ENCODE peak calls at places on chromosomes 5 and 9, in nine cellular contexts. One of them, this sample, is unnamed.
A peak's percentile ranks its signal among the peaks of the same experiment; 100 is the strongest.

GRCh38 chr9:81690251-81690851 is 1.0 kb upstream of the TLE1 start:
- DNase-seq in ovary: peak; percentile 64
- DNase-seq in epithelial cell of proximal tubule: no peak
- DNase-seq in transverse colon: peak; percentile 80
- DNase-seq in fibroblast of mammary gland: peak; percentile 45
- DNase-seq in colonic mucosa: peak; percentile 88
- DNase-seq in BJ: no peak
- DNase-seq in cardiac muscle cell: no peak
- DNase-seq in breast epithelium: peak; percentile 71
- DNase-seq in this sample: peak; percentile 62

GRCh38 chr5:176744584-176744965 is 65.8 kb upstream of the UNC5A start:
- DNase-seq in breast epithelium: no peak
- DNase-seq in fibroblast of mammary gland: peak; percentile 3
- DNase-seq in colonic mucosa: peak; percentile 9
- DNase-seq in ovary: no peak
- DNase-seq in epithelial cell of proximal tubule: no peak
- DNase-seq in BJ: no peak
- DNase-seq in transverse colon: no peak
- DNase-seq in cardiac muscle cell: no peak
- DNase-seq in this sample: peak; percentile 3

GRCh38 chr5:118980017-118980416 is 8.3 kb downstream of the DTWD2 start:
- DNase-seq in colonic mucosa: no peak
- DNase-seq in fibroblast of mammary gland: no peak
- DNase-seq in cardiac muscle cell: no peak
- DNase-seq in BJ: no peak
- DNase-seq in transverse colon: no peak
- DNase-seq in ovary: no peak
- DNase-seq in breast epithelium: no peak
- DNase-seq in epithelial cell of proximal tubule: no peak
- DNase-seq in this sample: no peak

GRCh38 chr5:145237843-145238242 is 597.3 kb downstream of the PRELID2 start:
- DNase-seq in transverse colon: peak; percentile 22
- DNase-seq in colonic mucosa: peak; percentile 47
- DNase-seq in BJ: no peak
- DNase-seq in breast epithelium: no peak
- DNase-seq in ovary: no peak
- DNase-seq in fibroblast of mammary gland: peak; percentile 55
- DNase-seq in epithelial cell of proximal tubule: no peak
- DNase-seq in cardiac muscle cell: peak; percentile 86
- DNase-seq in this sample: peak; percentile 85

GRCh38 chr5:148976569-148977321 is 86.1 kb downstream of the SH3TC2 start:
- DNase-seq in ovary: no peak
- DNase-seq in BJ: peak; percentile 85
- DNase-seq in breast epithelium: no peak
- DNase-seq in epithelial cell of proximal tubule: no peak
- DNase-seq in transverse colon: no peak
- DNase-seq in fibroblast of mammary gland: peak; percentile 69
- DNase-seq in colonic mucosa: no peak
- DNase-seq in cardiac muscle cell: no peak
- DNase-seq in this sample: no peak

GRCh38 chr9:27861887-27862286 is 288.6 kb upstream of the C9orf72 start:
- DNase-seq in transverse colon: no peak
- DNase-seq in BJ: no peak
- DNase-seq in cardiac muscle cell: no peak
- DNase-seq in fibroblast of mammary gland: no peak
- DNase-seq in epithelial cell of proximal tubule: no peak
- DNase-seq in colonic mucosa: no peak
- DNase-seq in ovary: no peak
- DNase-seq in breast epithelium: no peak
- DNase-seq in this sample: peak; percentile 36

GRCh38 chr5:179612577-179613459 is 10.7 kb downstream of the HNRNPH1 start:
- DNase-seq in BJ: no peak
- DNase-seq in breast epithelium: no peak
- DNase-seq in cardiac muscle cell: no peak
- DNase-seq in fibroblast of mammary gland: no peak
- DNase-seq in epithelial cell of proximal tubule: no peak
- DNase-seq in transverse colon: no peak
- DNase-seq in ovary: peak; percentile 29
- DNase-seq in colonic mucosa: no peak
- DNase-seq in this sample: no peak

GRCh38 chr5:15243301-15244020 is 256.5 kb upstream of the FBXL7 start:
- DNase-seq in epithelial cell of proximal tubule: no peak
- DNase-seq in transverse colon: no peak
- DNase-seq in cardiac muscle cell: no peak
- DNase-seq in ovary: no peak
- DNase-seq in fibroblast of mammary gland: peak; percentile 18
- DNase-seq in colonic mucosa: no peak
- DNase-seq in BJ: no peak
- DNase-seq in breast epithelium: no peak
- DNase-seq in this sample: no peak

GRCh38 chr9:124212381-124213050 is 45.2 kb upstream of the NEK6 start:
- DNase-seq in epithelial cell of proximal tubule: no peak
- DNase-seq in breast epithelium: peak; percentile 7
- DNase-seq in cardiac muscle cell: no peak
- DNase-seq in fibroblast of mammary gland: peak; percentile 81
- DNase-seq in transverse colon: no peak
- DNase-seq in ovary: no peak
- DNase-seq in colonic mucosa: no peak
- DNase-seq in BJ: peak; percentile 38
- DNase-seq in this sample: peak; percentile 53

GRCh38 chr5:91419571-91420537 is 36.7 kb upstream of the ARRDC3 start:
- DNase-seq in ovary: peak; percentile 52
- DNase-seq in cardiac muscle cell: peak; percentile 75
- DNase-seq in fibroblast of mammary gland: peak; percentile 67
- DNase-seq in colonic mucosa: peak; percentile 74
- DNase-seq in breast epithelium: peak; percentile 60
- DNase-seq in epithelial cell of proximal tubule: no peak
- DNase-seq in transverse colon: peak; percentile 77
- DNase-seq in BJ: no peak
- DNase-seq in this sample: peak; percentile 77

GRCh38 chr5:10825897-10826644 is 65.0 kb upstream of the DAP start:
- DNase-seq in fibroblast of mammary gland: no peak
- DNase-seq in colonic mucosa: no peak
- DNase-seq in transverse colon: no peak
- DNase-seq in breast epithelium: no peak
- DNase-seq in ovary: no peak
- DNase-seq in BJ: no peak
- DNase-seq in epithelial cell of proximal tubule: no peak
- DNase-seq in cardiac muscle cell: no peak
- DNase-seq in this sample: no peak

GRCh38 chr5:133712562-133712961 is 100.2 kb upstream of the FSTL4 start:
- DNase-seq in transverse colon: no peak
- DNase-seq in breast epithelium: no peak
- DNase-seq in BJ: no peak
- DNase-seq in fibroblast of mammary gland: no peak
- DNase-seq in cardiac muscle cell: no peak
- DNase-seq in epithelial cell of proximal tubule: no peak
- DNase-seq in colonic mucosa: no peak
- DNase-seq in ovary: no peak
- DNase-seq in this sample: no peak

GRCh38 chr5:133706732-133707430 is 94.5 kb upstream of the FSTL4 start:
- DNase-seq in cardiac muscle cell: no peak
- DNase-seq in breast epithelium: no peak
- DNase-seq in fibroblast of mammary gland: peak; percentile 11
- DNase-seq in BJ: no peak
- DNase-seq in epithelial cell of proximal tubule: no peak
- DNase-seq in colonic mucosa: no peak
- DNase-seq in transverse colon: no peak
- DNase-seq in ovary: no peak
- DNase-seq in this sample: no peak

GRCh38 chr5:133708451-133708850 is 96.1 kb upstream of the FSTL4 start:
- DNase-seq in cardiac muscle cell: no peak
- DNase-seq in transverse colon: no peak
- DNase-seq in epithelial cell of proximal tubule: peak; percentile 10
- DNase-seq in fibroblast of mammary gland: no peak
- DNase-seq in colonic mucosa: no peak
- DNase-seq in breast epithelium: no peak
- DNase-seq in ovary: no peak
- DNase-seq in BJ: no peak
- DNase-seq in this sample: no peak

GRCh38 chr5:133707629-133708028 is 95.3 kb upstream of the FSTL4 start:
- DNase-seq in breast epithelium: no peak
- DNase-seq in colonic mucosa: no peak
- DNase-seq in epithelial cell of proximal tubule: no peak
- DNase-seq in transverse colon: no peak
- DNase-seq in fibroblast of mammary gland: no peak
- DNase-seq in ovary: no peak
- DNase-seq in cardiac muscle cell: no peak
- DNase-seq in BJ: no peak
- DNase-seq in this sample: no peak

GRCh38 chr5:133709074-133709676 is 96.8 kb upstream of the FSTL4 start:
- DNase-seq in ovary: no peak
- DNase-seq in BJ: peak; percentile 37
- DNase-seq in colonic mucosa: no peak
- DNase-seq in cardiac muscle cell: no peak
- DNase-seq in fibroblast of mammary gland: peak; percentile 20
- DNase-seq in transverse colon: no peak
- DNase-seq in breast epithelium: no peak
- DNase-seq in epithelial cell of proximal tubule: no peak
- DNase-seq in this sample: no peak
- TF ChIP-seq CTCF in ovary: no peak
- TF ChIP-seq CTCF in BJ: no peak
- TF ChIP-seq CTCF in colonic mucosa: no peak
- TF ChIP-seq CTCF in cardiac muscle cell: no peak
- TF ChIP-seq CTCF in fibroblast of mammary gland: no peak
- TF ChIP-seq CTCF in transverse colon: no peak
- TF ChIP-seq CTCF in breast epithelium: no peak
- TF ChIP-seq CTCF in epithelial cell of proximal tubule: no peak
- TF ChIP-seq CTCF in this sample: no peak

GRCh38 chr9:89639367-89639795 is 34.6 kb downstream of the GADD45G start:
- DNase-seq in transverse colon: no peak
- DNase-seq in epithelial cell of proximal tubule: no peak
- DNase-seq in fibroblast of mammary gland: no peak
- DNase-seq in breast epithelium: no peak
- DNase-seq in BJ: no peak
- DNase-seq in colonic mucosa: no peak
- DNase-seq in ovary: peak; percentile 89
- DNase-seq in cardiac muscle cell: no peak
- DNase-seq in this sample: no peak
- H3K4me3 ChIP-seq in transverse colon: no peak overlapping the region
- H3K4me3 ChIP-seq in epithelial cell of proximal tubule: no peak overlapping the region
- H3K4me3 ChIP-seq in fibroblast of mammary gland: no peak overlapping the region
- H3K4me3 ChIP-seq in breast epithelium: no peak overlapping the region
- H3K4me3 ChIP-seq in BJ: no peak overlapping the region
- H3K4me3 ChIP-seq in colonic mucosa: no peak overlapping the region
- H3K4me3 ChIP-seq in ovary: peak overlapping the region; percentile 11
- H3K4me3 ChIP-seq in cardiac muscle cell: no peak overlapping the region
- H3K4me3 ChIP-seq in this sample: no peak overlapping the region

GRCh38 chr9:8855046-8855445 is 1055.5 kb upstream of the DMAC1 start:
- DNase-seq in ovary: no peak
- DNase-seq in BJ: no peak
- DNase-seq in colonic mucosa: no peak
- DNase-seq in transverse colon: no peak
- DNase-seq in epithelial cell of proximal tubule: no peak
- DNase-seq in fibroblast of mammary gland: peak; percentile 59
- DNase-seq in breast epithelium: no peak
- DNase-seq in cardiac muscle cell: peak; percentile 58
- DNase-seq in this sample: peak; percentile 31
- TF ChIP-seq CTCF in ovary: no peak
- TF ChIP-seq CTCF in BJ: no peak
- TF ChIP-seq CTCF in colonic mucosa: peak; percentile 31
- TF ChIP-seq CTCF in transverse colon: peak; percentile 19
- TF ChIP-seq CTCF in epithelial cell of proximal tubule: peak; percentile 78
- TF ChIP-seq CTCF in fibroblast of mammary gland: peak; percentile 69
- TF ChIP-seq CTCF in breast epithelium: no peak
- TF ChIP-seq CTCF in cardiac muscle cell: peak; percentile 62
- TF ChIP-seq CTCF in this sample: peak; percentile 53

GRCh38 chr5:93596310-93596675 is 13.3 kb downstream of the NR2F1 start:
- DNase-seq in transverse colon: no peak
- DNase-seq in breast epithelium: no peak
- DNase-seq in colonic mucosa: no peak
- DNase-seq in epithelial cell of proximal tubule: no peak
- DNase-seq in fibroblast of mammary gland: no peak
- DNase-seq in cardiac muscle cell: no peak
- DNase-seq in BJ: no peak
- DNase-seq in ovary: peak; percentile 33
- DNase-seq in this sample: no peak

GRCh38 chr5:93594591-93595419 is 11.8 kb downstream of the NR2F1 start:
- DNase-seq in breast epithelium: no peak
- DNase-seq in colonic mucosa: no peak
- DNase-seq in BJ: no peak
- DNase-seq in ovary: peak; percentile 32
- DNase-seq in epithelial cell of proximal tubule: no peak
- DNase-seq in cardiac muscle cell: no peak
- DNase-seq in transverse colon: no peak
- DNase-seq in fibroblast of mammary gland: no peak
- DNase-seq in this sample: no peak

GRCh38 chr5:93596676-93597441 is 13.8 kb downstream of the NR2F1 start:
- DNase-seq in transverse colon: peak; percentile 70
- DNase-seq in cardiac muscle cell: no peak
- DNase-seq in ovary: no peak
- DNase-seq in colonic mucosa: peak; percentile 75
- DNase-seq in epithelial cell of proximal tubule: no peak
- DNase-seq in BJ: no peak
- DNase-seq in breast epithelium: no peak
- DNase-seq in fibroblast of mammary gland: no peak
- DNase-seq in this sample: no peak

GRCh38 chr5:93593476-93594060 is 10.5 kb downstream of the NR2F1 start:
- DNase-seq in BJ: no peak
- DNase-seq in fibroblast of mammary gland: no peak
- DNase-seq in ovary: no peak
- DNase-seq in epithelial cell of proximal tubule: no peak
- DNase-seq in colonic mucosa: no peak
- DNase-seq in breast epithelium: no peak
- DNase-seq in cardiac muscle cell: no peak
- DNase-seq in transverse colon: no peak
- DNase-seq in this sample: no peak

DNA sequence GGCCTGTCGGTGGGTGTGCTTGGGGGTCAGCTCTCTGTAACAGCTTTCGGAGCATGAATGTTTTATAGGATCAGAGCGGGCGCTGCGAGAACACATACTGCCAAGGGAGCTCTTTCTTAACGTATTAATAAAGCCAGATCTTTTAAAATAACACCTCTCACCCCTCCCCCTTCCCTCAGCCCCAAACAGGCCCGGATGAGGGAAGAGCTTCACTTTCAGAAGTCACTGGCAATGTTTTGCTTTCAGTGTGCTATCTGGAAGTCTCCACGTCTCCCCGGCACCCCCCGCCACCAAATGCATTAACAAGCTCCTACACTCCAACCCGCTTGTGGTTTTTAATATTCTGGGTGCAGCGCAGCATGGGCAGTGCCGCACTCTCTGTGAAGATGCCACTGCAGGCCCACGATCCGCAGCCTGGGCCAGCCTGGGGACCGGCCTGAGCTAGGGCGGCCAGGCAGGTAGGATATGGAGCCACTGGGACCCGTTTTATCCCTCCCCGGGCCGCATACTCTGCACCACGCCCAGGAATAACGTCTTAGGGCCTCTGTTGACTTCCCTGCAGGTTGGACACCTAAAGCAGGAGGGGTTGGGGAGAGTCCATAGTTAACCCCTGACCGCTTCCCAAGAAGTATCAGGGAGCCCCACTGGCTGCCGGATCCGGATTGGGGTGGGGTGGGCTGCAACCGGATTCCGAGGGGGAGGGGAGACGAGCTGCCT is 12.6 kb downstream of the NR2F1 start:
- DNase-seq in fibroblast of mammary gland: no peak
- DNase-seq in epithelial cell of proximal tubule: no peak
- DNase-seq in colonic mucosa: no peak
- DNase-seq in transverse colon: no peak
- DNase-seq in ovary: no peak
- DNase-seq in breast epithelium: no peak
- DNase-seq in cardiac muscle cell: no peak
- DNase-seq in BJ: no peak
- DNase-seq in this sample: no peak
- H3K4me3 ChIP-seq in fibroblast of mammary gland: no peak overlapping the region
- H3K4me3 ChIP-seq in epithelial cell of proximal tubule: no peak overlapping the region
- H3K4me3 ChIP-seq in colonic mucosa: no peak overlapping the region
- H3K4me3 ChIP-seq in transverse colon: no peak overlapping the region
- H3K4me3 ChIP-seq in ovary: no peak overlapping the region
- H3K4me3 ChIP-seq in breast epithelium: no peak overlapping the region
- H3K4me3 ChIP-seq in cardiac muscle cell: no peak overlapping the region
- H3K4me3 ChIP-seq in BJ: no peak overlapping the region
- H3K4me3 ChIP-seq in this sample: no peak overlapping the region

This sample was measured in fibroblast of pulmonary artery.